ENCODE peak calls at places on chromosomes 6 and 20, in eight cellular contexts. Y is astrocyte, F is fibroblast of lung, L is HEK293T, O is T-cell, C is fibroblast of the conjunctiva, J is WTC11, B is NB4. P is an unnamed sample.

GRCh38 chr6:130306377-130306776 is 59.4 kb upstream of the TMEM200A start:
- DNase-seq in Y (no peak), F (peak), L (no peak), O (no peak), C (no peak), J (no peak), B (peak), P (no peak)

GRCh38 chr6:127185410-127185809 is 66.9 kb downstream of the RSPO3 start:
- DNase-seq in Y (no peak), F (no peak), L (no peak), O (no peak), C (no peak), J (no peak), B (no peak), P (no peak)

GRCh38 chr6:136510299-136510698 is 39.9 kb downstream of the MAP7 start:
- DNase-seq in Y (no peak), F (no peak), L (no peak), O (no peak), C (no peak), J (no peak), B (no peak), P (no peak)

GRCh38 chr6:155290491-155290890 is 23.8 kb downstream of the TFB1M start:
- DNase-seq in Y (no peak), F (no peak), L (no peak), O (no peak), C (no peak), J (no peak), B (no peak), P (no peak)

GRCh38 chr20:50645253-50646068 is 45.9 kb downstream of the RIPOR3 start:
- DNase-seq in Y (peak), F (peak), L (peak), O (no peak), C (peak), J (peak), B (peak), P (peak)

GRCh38 chr6:13303668-13304017 is 24.7 kb downstream of the TBC1D7 start:
- DNase-seq in Y (peak), F (peak), L (no peak), O (no peak), C (peak), J (no peak), B (no peak), P (no peak)

GRCh38 chr20:56843386-56843785 is 214.3 kb downstream of the TFAP2C start:
- DNase-seq in Y (no peak), F (no peak), L (no peak), O (no peak), C (no peak), J (no peak), B (no peak), P (no peak)

GRCh38 chr6:5203571-5203970 is 57.2 kb downstream of the LYRM4 start:
- DNase-seq in Y (no peak), F (peak), L (no peak), O (no peak), C (no peak), J (no peak), B (no peak), P (no peak)

GRCh38 chr6:86500035-86500434 is 437.3 kb upstream of the HTR1E start:
- DNase-seq in Y (no peak), F (no peak), L (no peak), O (no peak), C (no peak), J (no peak), B (no peak), P (no peak)

GRCh38 chr20:25058051-25058796 is at the start of gene ACSS1:
- DNase-seq in Y (no peak), F (peak), L (peak), O (peak), C (no peak), J (peak), B (peak), P (peak)

GRCh38 chr6:129675669-129676472 is 34.1 kb downstream of the ARHGAP18 start:
- DNase-seq in Y (no peak), F (no peak), L (no peak), O (no peak), C (no peak), J (no peak), B (no peak), P (no peak)

GRCh38 chr6:74115674-74116073 is 419.7 kb downstream of the CD109 start:
- DNase-seq in Y (no peak), F (peak), L (no peak), O (no peak), C (no peak), J (no peak), B (peak), P (no peak)

GRCh38 chr6:137237413-137238170 is 18.4 kb upstream of the IFNGR1 start:
- DNase-seq in Y (peak), F (peak), L (no peak), O (no peak), C (no peak), J (no peak), B (no peak), P (no peak)

GRCh38 chr20:3080939-3081388 is 3.6 kb downstream of the AVP start:
- DNase-seq in Y (no peak), F (peak), L (no peak), O (no peak), C (peak), J (no peak), B (no peak), P (peak)

GRCh38 chr20:1792274-1792673 is 102.9 kb upstream of the SIRPA start:
- DNase-seq in Y (no peak), F (no peak), L (no peak), O (no peak), C (no peak), J (no peak), B (no peak), P (no peak)

GRCh38 chr6:89194559-89194958 is 22.6 kb downstream of the GABRR1 start:
- DNase-seq in Y (no peak), F (no peak), L (no peak), O (no peak), C (no peak), J (no peak), B (no peak), P (no peak)

GRCh38 chr6:158631678-158632537 is 12.6 kb downstream of the DYNLT1 start:
- DNase-seq in Y (peak), F (peak), L (no peak), O (no peak), C (peak), J (no peak), B (peak), P (no peak)

GRCh38 chr6:18498408-18498807 is 111.3 kb downstream of the RNF144B start:
- DNase-seq in Y (no peak), F (no peak), L (no peak), O (no peak), C (no peak), J (no peak), B (no peak), P (no peak)

GRCh38 chr6:52510213-52510562 is 66.7 kb downstream of the TRAM2 start:
- DNase-seq in Y (no peak), F (no peak), L (no peak), O (no peak), C (no peak), J (no peak), B (no peak), P (no peak)

GRCh38 chr20:64201653-64202052 is 37.4 kb downstream of the MYT1 start:
- DNase-seq in Y (no peak), F (no peak), L (no peak), O (no peak), C (no peak), J (no peak), B (no peak), P (no peak)

GRCh38 chr6:106154326-106154725 is 68.2 kb downstream of the PRDM1 start:
- DNase-seq in Y (no peak), F (no peak), L (no peak), O (no peak), C (no peak), J (peak), B (no peak), P (peak)

GRCh38 chr6:27867051-27867940 is 44.9 kb downstream of the OR2B2 start:
- DNase-seq in Y (peak), F (peak), L (no peak), O (peak), C (peak), J (peak), B (peak), P (peak)

GRCh38 chr6:27592481-27593199 is 119.7 kb upstream of the ZNF184 start:
- DNase-seq in Y (peak), F (peak), L (peak), O (no peak), C (no peak), J (peak), B (peak), P (peak)

GRCh38 chr20:63538204-63539091 is 1.3 kb upstream of the PTK6 start:
- DNase-seq in Y (no peak), F (peak), L (no peak), O (peak), C (no peak), J (peak), B (no peak), P (peak)

GRCh38 chr6:46078294-46078693 is 51.5 kb upstream of the ENPP4 start:
- DNase-seq in Y (no peak), F (no peak), L (no peak), O (no peak), C (no peak), J (no peak), B (no peak), P (no peak)

GRCh38 chr20:59248031-59248684 is 52.3 kb upstream of the EDN3 start:
- DNase-seq in Y (no peak), F (no peak), L (no peak), O (no peak), C (no peak), J (no peak), B (no peak), P (no peak)

GRCh38 chr6:170111816-170112582 is 178.9 kb downstream of the DLL1 start:
- DNase-seq in Y (no peak), F (no peak), L (no peak), O (no peak), C (no peak), J (no peak), B (no peak), P (no peak)

GRCh38 chr6:82248233-82248735 is 740 bp upstream of the IBTK start:
- DNase-seq in Y (peak), F (peak), L (peak), O (no peak), C (no peak), J (no peak), B (peak), P (peak)

GRCh38 chr20:60055740-60056139 is 97.5 kb downstream of the CDH26 start:
- DNase-seq in Y (no peak), F (no peak), L (no peak), O (peak), C (no peak), J (no peak), B (peak), P (no peak)

GRCh38 chr6:16486661-16487060 is 248.3 kb downstream of the GMPR start:
- DNase-seq in Y (no peak), F (no peak), L (no peak), O (no peak), C (no peak), J (no peak), B (no peak), P (no peak)

GRCh38 chr20:45343867-45344721 is 4.1 kb downstream of the SDC4 start:
- DNase-seq in Y (peak), F (peak), L (no peak), O (no peak), C (peak), J (no peak), B (peak), P (no peak)

GRCh38 chr20:52859156-52859887 is 112.8 kb upstream of the TSHZ2 start:
- DNase-seq in Y (peak), F (peak), L (no peak), O (no peak), C (peak), J (peak), B (no peak), P (peak)

GRCh38 chr20:41524980-41525613 is 93.1 kb downstream of the CHD6 start:
- DNase-seq in Y (peak), F (peak), L (no peak), O (no peak), C (no peak), J (no peak), B (no peak), P (peak)

GRCh38 chr6:42375007-42375635 is 76.6 kb downstream of the TRERF1 start:
- DNase-seq in Y (no peak), F (no peak), L (no peak), O (no peak), C (no peak), J (no peak), B (no peak), P (no peak)

GRCh38 chr20:4898282-4898681 is 103.0 kb downstream of the SLC23A2 start:
- DNase-seq in Y (peak), F (peak), L (no peak), O (no peak), C (peak), J (no peak), B (peak), P (no peak)

P was measured in iPS-NIHi11.